ENCODE peak calls at places on chromosomes 2 and 18, in five cellular contexts. O is K562, T is HepG2, I is SK-N-SH, X is HCT116. J is an unnamed sample.
A peak's percentile ranks its signal among the peaks of the same experiment; 100 is the strongest.

GRCh38 chr2:211534655-211535054 is 978.3 kb downstream of the CPS1 start:
- DNase-seq in I (peak; percentile 33), O (no peak), X (no peak), T (no peak), J (peak; percentile 58)

GRCh38 chr2:239580199-239580527 is 179.3 kb upstream of the HDAC4 start:
- DNase-seq in O (no peak), T (no peak), I (no peak), X (no peak), J (no peak)

GRCh38 chr2:207046642-207047213 is 107.4 kb downstream of the CPO start:
- DNase-seq in I (no peak), T (no peak), O (no peak), X (no peak), J (no peak)

GRCh38 chr2:74440378-74441110 is 1.2 kb downstream of the RTKN start:
- DNase-seq in T (peak; percentile 95), O (peak; percentile 98), X (peak; percentile 80), I (peak; percentile 99), J (peak; percentile 96)

GRCh38 chr2:100984892-100985307 is 17.2 kb upstream of the RPL31 start:
- DNase-seq in X (peak; percentile 64), O (peak; percentile 73), I (peak; percentile 82), T (peak; percentile 81), J (peak; percentile 49)

GRCh38 chr2:160408575-160409291 is 84.9 kb downstream of the RBMS1 start:
- DNase-seq in I (peak; percentile 30), O (no peak), X (no peak), T (no peak), J (no peak)

GRCh38 chr2:149224458-149224857 is 105.9 kb upstream of the LYPD6 start:
- DNase-seq in X (no peak), O (no peak), I (no peak), T (no peak), J (no peak)

GRCh38 chr18:24633121-24633520 is 172.7 kb downstream of the HRH4 start:
- DNase-seq in T (no peak), X (no peak), O (no peak), I (no peak), J (no peak)

GRCh38 chr2:234165421-234165820 is 114.9 kb downstream of the SPP2 start:
- DNase-seq in T (no peak), I (peak; percentile 36), X (no peak), O (no peak), J (no peak)

GRCh38 chr2:241878007-241878970 is 8.8 kb downstream of the RTP5 start:
- DNase-seq in I (peak; percentile 90), O (peak; percentile 66), X (no peak), T (peak; percentile 58), J (peak; percentile 80)

GRCh38 chr2:219171231-219171651 is 1.4 kb upstream of the SLC23A3 start:
- DNase-seq in T (peak; percentile 62), X (peak; percentile 18), O (peak; percentile 45), I (peak; percentile 73), J (peak; percentile 21)

GRCh38 chr2:238486123-238486848 is 59.6 kb downstream of the ASB1 start:
- DNase-seq in T (no peak), I (no peak), X (no peak), O (no peak), J (no peak)

GRCh38 chr2:119106301-119106897 is 52.2 kb downstream of the C1QL2 start:
- DNase-seq in T (peak; percentile 35), I (no peak), O (peak; percentile 42), X (no peak), J (peak; percentile 65)

GRCh38 chr18:55483472-55483871 is 104.5 kb downstream of the TCF4 start:
- DNase-seq in T (no peak), I (no peak), X (no peak), O (no peak), J (no peak)

GRCh38 chr18:46310675-46311345 is 206.6 kb downstream of the HAUS1 start:
- DNase-seq in X (no peak), I (no peak), O (no peak), T (no peak), J (no peak)

GRCh38 chr2:46813046-46813445 is 102.6 kb downstream of the MCFD2 start:
- DNase-seq in I (peak; percentile 77), T (no peak), O (no peak), X (no peak), J (no peak)

GRCh38 chr2:138641277-138641676 is 138.9 kb downstream of the NXPH2 start:
- DNase-seq in O (no peak), X (no peak), I (no peak), T (no peak), J (no peak)

GRCh38 chr2:201116959-201117734 is 1.2 kb downstream of the CFLAR start:
- DNase-seq in O (no peak), X (peak; percentile 59), T (peak; percentile 84), I (no peak), J (peak; percentile 69)

GRCh38 chr2:43524180-43524965 is 71.5 kb downstream of the THADA start:
- DNase-seq in O (peak; percentile 38), X (no peak), T (no peak), I (no peak), J (no peak)

GRCh38 chr2:191927319-191927867 is 80.5 kb upstream of the CAVIN2 start:
- DNase-seq in I (no peak), X (peak; percentile 79), O (peak; percentile 7), T (no peak), J (no peak)

GRCh38 chr2:201237486-201238241 is 22.7 kb upstream of the CASP8 start:
- DNase-seq in T (no peak), I (no peak), X (no peak), O (no peak), J (no peak)

GRCh38 chr18:73479472-73479871 is 611.7 kb upstream of the NETO1 start:
- DNase-seq in O (no peak), T (no peak), I (no peak), X (no peak), J (no peak)

GRCh38 chr2:240462704-240463273 is 27.3 kb downstream of the GPC1 start:
- DNase-seq in X (no peak), O (no peak), I (no peak), T (no peak), J (no peak)

GRCh38 chr18:490024-490366 is 10.5 kb downstream of the COLEC12 start:
- DNase-seq in O (no peak), X (no peak), T (no peak), I (no peak), J (no peak)

GRCh38 chr2:99000708-99001107 is 64.7 kb upstream of the CRACDL start:
- DNase-seq in T (no peak), X (no peak), I (no peak), O (no peak), J (no peak)

GRCh38 chr2:54042341-54042740 is 71.5 kb upstream of the PSME4 start:
- DNase-seq in O (no peak), I (no peak), X (no peak), T (no peak), J (no peak)

GRCh38 chr2:61658841-61659780 is 121.0 kb upstream of the XPO1 start:
- DNase-seq in T (peak; percentile 44), I (peak; percentile 47), X (peak; percentile 60), O (peak; percentile 42), J (no peak)

GRCh38 chr2:229686122-229686919 is 28.0 kb downstream of the DNER start:
- DNase-seq in I (peak; percentile 66), X (no peak), T (no peak), O (no peak), J (no peak)

GRCh38 chr2:203869610-203870042 is 2.1 kb downstream of the CTLA4 start:
- DNase-seq in I (no peak), T (no peak), O (no peak), X (no peak), J (no peak)
- TF ChIP-seq JUND in I (no peak), T (no peak), O (no peak), X (no peak), J (no peak)

GRCh38 chr2:125312342-125312741 is 1287.3 kb downstream of the CNTNAP5 start:
- DNase-seq in X (no peak), T (no peak), I (no peak), O (no peak), J (no peak)
- TF ChIP-seq JUND in X (no peak), T (no peak), I (no peak), O (no peak), J (no peak)

DNA sequence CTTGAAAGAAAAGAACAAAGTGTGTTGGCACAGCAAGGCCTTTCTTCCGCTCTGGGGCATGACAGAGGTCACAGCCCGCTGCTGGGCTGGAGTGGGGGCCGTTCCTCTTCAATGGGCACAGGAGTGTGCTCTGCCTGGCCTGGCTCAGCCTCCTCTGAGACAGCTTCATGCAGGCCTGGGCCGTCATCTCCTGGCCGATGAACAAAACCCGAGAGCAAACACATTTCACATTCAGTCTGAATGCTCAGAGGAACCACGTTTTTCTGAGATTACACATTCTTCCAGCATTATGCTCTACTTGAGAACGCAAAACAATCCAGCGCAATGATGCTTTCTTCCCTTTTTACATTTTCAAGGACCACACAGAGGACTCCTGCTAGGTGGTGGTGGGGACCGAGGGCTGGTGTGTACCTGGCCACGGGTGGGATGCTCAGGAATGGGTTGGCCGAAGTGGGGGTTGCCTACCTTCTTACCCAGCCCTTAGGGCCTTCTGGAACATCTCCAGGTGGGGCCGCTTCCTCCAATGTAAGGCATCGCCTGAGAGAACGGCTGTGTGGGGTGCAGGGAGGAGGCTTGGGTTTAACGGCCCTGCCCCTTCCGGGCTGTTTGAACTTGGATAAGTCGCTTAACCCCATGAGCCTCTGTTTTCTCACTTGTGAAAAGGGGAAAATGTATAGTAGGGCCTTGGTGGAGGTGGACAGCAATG is 34.8 kb downstream of the EMILIN2 start:
- DNase-seq in O (no peak), X (no peak), I (no peak), T (no peak), J (no peak)
- TF ChIP-seq JUND in O (no peak), X (no peak), I (no peak), T (no peak), J (no peak)

GRCh38 chr2:3284657-3285630 is 92.7 kb downstream of the EIPR1 start:
- DNase-seq in O (no peak), T (no peak), X (no peak), I (peak; percentile 26), J (no peak)

GRCh38 chr2:3283206-3283605 is 94.4 kb downstream of the EIPR1 start:
- DNase-seq in I (peak; percentile 72), T (no peak), O (no peak), X (no peak), J (no peak)

GRCh38 chr2:3280197-3280596 is 97.4 kb downstream of the EIPR1 start:
- DNase-seq in T (no peak), X (no peak), I (no peak), O (no peak), J (no peak)

GRCh38 chr2:3280683-3281520 is 96.7 kb downstream of the EIPR1 start:
- DNase-seq in I (no peak), X (no peak), T (no peak), O (no peak), J (no peak)

DNA sequence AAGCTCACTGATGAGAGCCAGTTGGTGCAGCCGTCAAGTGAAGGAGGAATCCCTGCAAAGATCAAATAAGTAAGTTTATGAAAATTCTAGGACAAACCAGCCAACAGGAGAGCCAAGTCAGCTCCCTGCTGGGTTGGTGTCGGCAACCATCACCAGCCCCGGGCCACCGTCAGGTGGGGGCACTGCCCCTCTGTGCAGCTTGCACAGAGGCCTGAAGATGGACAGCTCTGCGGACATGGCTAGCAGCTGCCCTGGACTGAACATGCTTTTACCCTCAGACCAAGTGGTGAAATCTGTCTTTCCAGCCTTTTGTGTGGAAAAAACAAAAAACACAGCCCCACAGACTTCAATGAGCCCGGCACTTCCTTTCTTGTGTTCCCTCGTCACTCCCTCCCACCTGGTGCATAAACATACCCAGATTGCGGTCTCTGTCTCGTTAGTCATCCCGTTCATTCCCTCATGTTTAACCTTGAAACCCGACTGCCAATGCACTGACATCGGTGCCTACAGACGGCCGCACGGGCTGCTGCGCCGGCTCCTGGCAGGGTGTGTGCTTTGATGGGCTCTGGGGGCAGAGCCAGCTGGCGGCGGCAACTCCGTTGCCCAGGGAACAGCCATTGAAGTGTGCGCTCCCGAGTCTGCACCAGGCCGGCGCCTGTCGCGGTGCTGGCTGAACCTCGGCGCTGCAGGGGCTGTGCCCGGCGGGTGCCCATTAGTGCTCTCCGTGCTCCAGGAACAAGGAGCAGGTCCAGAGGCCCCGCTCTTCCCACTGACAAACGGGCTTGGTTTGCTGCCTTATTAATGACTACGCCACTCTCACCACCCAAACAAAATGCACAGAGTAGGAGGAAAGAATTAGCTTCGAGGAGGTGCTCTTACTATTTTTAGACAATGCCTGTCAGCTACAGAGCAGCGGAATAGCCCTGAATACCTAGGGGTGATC is 95.3 kb downstream of the EIPR1 start:
- DNase-seq in O (no peak), I (peak; percentile 99), X (no peak), T (no peak), J (no peak)
- TF ChIP-seq JUND in O (no peak), I (no peak), X (no peak), T (no peak), J (no peak)